ENCODE peak calls at places on chromosomes 11 and 22, in seven cellular contexts. One of them, this sample, is unnamed.

GRCh38 chr11:84825140-84825539 is 802.0 kb downstream of the DLG2 start:
- DNase-seq in tibial nerve: no peak
- DNase-seq in effector memory CD4-positive, alpha-beta T cell: no peak
- DNase-seq in psoas muscle: no peak
- DNase-seq in CD8-positive, alpha-beta T cell: no peak
- DNase-seq in PC-3: peak; percentile 34
- DNase-seq in K562: no peak
- DNase-seq in this sample: no peak

GRCh38 chr11:16871368-16871767 is 132.9 kb downstream of the C11orf58 start:
- DNase-seq in tibial nerve: no peak
- DNase-seq in effector memory CD4-positive, alpha-beta T cell: no peak
- DNase-seq in psoas muscle: no peak
- DNase-seq in CD8-positive, alpha-beta T cell: no peak
- DNase-seq in PC-3: no peak
- DNase-seq in K562: no peak
- DNase-seq in this sample: no peak

GRCh38 chr11:11620251-11620965 is 1.4 kb downstream of the GALNT18 start:
- DNase-seq in tibial nerve: no peak
- DNase-seq in effector memory CD4-positive, alpha-beta T cell: no peak
- DNase-seq in psoas muscle: peak; percentile 51
- DNase-seq in CD8-positive, alpha-beta T cell: no peak
- DNase-seq in PC-3: peak; percentile 60
- DNase-seq in K562: no peak
- DNase-seq in this sample: no peak

GRCh38 chr11:62919476-62919875 is 1.7 kb downstream of the CHRM1 start:
- DNase-seq in tibial nerve: no peak
- DNase-seq in effector memory CD4-positive, alpha-beta T cell: no peak
- DNase-seq in psoas muscle: no peak
- DNase-seq in CD8-positive, alpha-beta T cell: no peak
- DNase-seq in PC-3: no peak
- DNase-seq in K562: no peak
- DNase-seq in this sample: no peak

GRCh38 chr11:73159297-73159696 is 17.2 kb upstream of the FCHSD2 start:
- DNase-seq in tibial nerve: no peak
- DNase-seq in effector memory CD4-positive, alpha-beta T cell: no peak
- DNase-seq in psoas muscle: no peak
- DNase-seq in CD8-positive, alpha-beta T cell: no peak
- DNase-seq in PC-3: no peak
- DNase-seq in K562: no peak
- DNase-seq in this sample: no peak

GRCh38 chr11:116558504-116559252 is 214.1 kb downstream of the BUD13 start:
- DNase-seq in tibial nerve: no peak
- DNase-seq in effector memory CD4-positive, alpha-beta T cell: no peak
- DNase-seq in psoas muscle: no peak
- DNase-seq in CD8-positive, alpha-beta T cell: no peak
- DNase-seq in PC-3: peak; percentile 20
- DNase-seq in K562: no peak
- DNase-seq in this sample: no peak

GRCh38 chr22:23796461-23796860 is 9.7 kb downstream of the SMARCB1 start:
- DNase-seq in tibial nerve: no peak
- DNase-seq in effector memory CD4-positive, alpha-beta T cell: no peak
- DNase-seq in psoas muscle: no peak
- DNase-seq in CD8-positive, alpha-beta T cell: no peak
- DNase-seq in PC-3: no peak
- DNase-seq in K562: no peak
- DNase-seq in this sample: no peak

GRCh38 chr22:36822581-36822980 is 5.7 kb upstream of the PVALB start:
- DNase-seq in tibial nerve: no peak
- DNase-seq in effector memory CD4-positive, alpha-beta T cell: no peak
- DNase-seq in psoas muscle: no peak
- DNase-seq in CD8-positive, alpha-beta T cell: no peak
- DNase-seq in PC-3: no peak
- DNase-seq in K562: no peak
- DNase-seq in this sample: no peak

GRCh38 chr22:36573815-36574350 is 44.9 kb upstream of the EIF3D start:
- DNase-seq in tibial nerve: no peak
- DNase-seq in effector memory CD4-positive, alpha-beta T cell: no peak
- DNase-seq in psoas muscle: no peak
- DNase-seq in CD8-positive, alpha-beta T cell: no peak
- DNase-seq in PC-3: no peak
- DNase-seq in K562: no peak
- DNase-seq in this sample: no peak

GRCh38 chr11:65047581-65048422 is 6.8 kb downstream of the SAC3D1 start:
- DNase-seq in tibial nerve: peak; percentile 19
- DNase-seq in effector memory CD4-positive, alpha-beta T cell: no peak
- DNase-seq in psoas muscle: peak; percentile 35
- DNase-seq in CD8-positive, alpha-beta T cell: peak; percentile 35
- DNase-seq in PC-3: no peak
- DNase-seq in K562: peak; percentile 68
- DNase-seq in this sample: no peak

GRCh38 chr11:119285431-119285830 is 31.5 kb downstream of the MCAM start:
- DNase-seq in tibial nerve: no peak
- DNase-seq in effector memory CD4-positive, alpha-beta T cell: no peak
- DNase-seq in psoas muscle: no peak
- DNase-seq in CD8-positive, alpha-beta T cell: no peak
- DNase-seq in PC-3: no peak
- DNase-seq in K562: no peak
- DNase-seq in this sample: no peak

GRCh38 chr11:47184711-47185304 is 1.4 kb downstream of the PACSIN3 start:
- DNase-seq in tibial nerve: no peak
- DNase-seq in effector memory CD4-positive, alpha-beta T cell: no peak
- DNase-seq in psoas muscle: peak; percentile 39
- DNase-seq in CD8-positive, alpha-beta T cell: no peak
- DNase-seq in PC-3: no peak
- DNase-seq in K562: no peak
- DNase-seq in this sample: no peak

GRCh38 chr11:1152316-1153104 is 5.2 kb upstream of the MUC5AC start:
- DNase-seq in tibial nerve: no peak
- DNase-seq in effector memory CD4-positive, alpha-beta T cell: no peak
- DNase-seq in psoas muscle: peak; percentile 10
- DNase-seq in CD8-positive, alpha-beta T cell: peak; percentile 2
- DNase-seq in PC-3: peak; percentile 78
- DNase-seq in K562: no peak
- DNase-seq in this sample: no peak

GRCh38 chr22:29933619-29934018 is 50.6 kb downstream of the MTMR3 start:
- DNase-seq in tibial nerve: no peak
- DNase-seq in effector memory CD4-positive, alpha-beta T cell: no peak
- DNase-seq in psoas muscle: no peak
- DNase-seq in CD8-positive, alpha-beta T cell: no peak
- DNase-seq in PC-3: no peak
- DNase-seq in K562: no peak
- DNase-seq in this sample: no peak

GRCh38 chr22:22821340-22821739 is 66.3 kb upstream of the IGLL5 start:
- DNase-seq in tibial nerve: no peak
- DNase-seq in effector memory CD4-positive, alpha-beta T cell: no peak
- DNase-seq in psoas muscle: no peak
- DNase-seq in CD8-positive, alpha-beta T cell: no peak
- DNase-seq in PC-3: no peak
- DNase-seq in K562: no peak
- DNase-seq in this sample: no peak

GRCh38 chr11:134260503-134260902 is 7.1 kb downstream of the ACAD8 start:
- DNase-seq in tibial nerve: no peak
- DNase-seq in effector memory CD4-positive, alpha-beta T cell: no peak
- DNase-seq in psoas muscle: no peak
- DNase-seq in CD8-positive, alpha-beta T cell: no peak
- DNase-seq in PC-3: no peak
- DNase-seq in K562: no peak
- DNase-seq in this sample: no peak

GRCh38 chr22:33565580-33565995 is 354.7 kb downstream of the LARGE1 start:
- DNase-seq in tibial nerve: no peak
- DNase-seq in effector memory CD4-positive, alpha-beta T cell: no peak
- DNase-seq in psoas muscle: no peak
- DNase-seq in CD8-positive, alpha-beta T cell: no peak
- DNase-seq in PC-3: no peak
- DNase-seq in K562: no peak
- DNase-seq in this sample: no peak

GRCh38 chr11:57873196-57873911 is 111.8 kb downstream of the CTNND1 start:
- DNase-seq in tibial nerve: no peak
- DNase-seq in effector memory CD4-positive, alpha-beta T cell: no peak
- DNase-seq in psoas muscle: no peak
- DNase-seq in CD8-positive, alpha-beta T cell: no peak
- DNase-seq in PC-3: peak; percentile 17
- DNase-seq in K562: no peak
- DNase-seq in this sample: no peak

GRCh38 chr11:78474451-78474850 is 56.8 kb upstream of the GAB2 start:
- DNase-seq in tibial nerve: no peak
- DNase-seq in effector memory CD4-positive, alpha-beta T cell: no peak
- DNase-seq in psoas muscle: no peak
- DNase-seq in CD8-positive, alpha-beta T cell: no peak
- DNase-seq in PC-3: peak; percentile 94
- DNase-seq in K562: no peak
- DNase-seq in this sample: no peak

GRCh38 chr11:73171762-73172161 is 29.6 kb upstream of the FCHSD2 start:
- DNase-seq in tibial nerve: no peak
- DNase-seq in effector memory CD4-positive, alpha-beta T cell: no peak
- DNase-seq in psoas muscle: no peak
- DNase-seq in CD8-positive, alpha-beta T cell: no peak
- DNase-seq in PC-3: peak; percentile 56
- DNase-seq in K562: no peak
- DNase-seq in this sample: no peak

GRCh38 chr11:82883853-82884252 is 16.4 kb downstream of the PRCP start:
- DNase-seq in tibial nerve: no peak
- DNase-seq in effector memory CD4-positive, alpha-beta T cell: no peak
- DNase-seq in psoas muscle: no peak
- DNase-seq in CD8-positive, alpha-beta T cell: no peak
- DNase-seq in PC-3: no peak
- DNase-seq in K562: no peak
- DNase-seq in this sample: no peak

GRCh38 chr11:116366451-116366850 is 406.3 kb downstream of the BUD13 start:
- DNase-seq in tibial nerve: no peak
- DNase-seq in effector memory CD4-positive, alpha-beta T cell: no peak
- DNase-seq in psoas muscle: no peak
- DNase-seq in CD8-positive, alpha-beta T cell: no peak
- DNase-seq in PC-3: no peak
- DNase-seq in K562: no peak
- DNase-seq in this sample: no peak

GRCh38 chr11:107769189-107769588 is 57.3 kb upstream of the SLN start:
- DNase-seq in tibial nerve: no peak
- DNase-seq in effector memory CD4-positive, alpha-beta T cell: no peak
- DNase-seq in psoas muscle: no peak
- DNase-seq in CD8-positive, alpha-beta T cell: no peak
- DNase-seq in PC-3: peak; percentile 91
- DNase-seq in K562: no peak
- DNase-seq in this sample: no peak

GRCh38 chr11:32952421-32952820 is 59.8 kb downstream of the QSER1 start:
- DNase-seq in tibial nerve: no peak
- DNase-seq in effector memory CD4-positive, alpha-beta T cell: no peak
- DNase-seq in psoas muscle: no peak
- DNase-seq in CD8-positive, alpha-beta T cell: no peak
- DNase-seq in PC-3: no peak
- DNase-seq in K562: no peak
- DNase-seq in this sample: no peak

GRCh38 chr11:32949739-32950138 is 57.1 kb downstream of the QSER1 start:
- DNase-seq in tibial nerve: no peak
- DNase-seq in effector memory CD4-positive, alpha-beta T cell: no peak
- DNase-seq in psoas muscle: no peak
- DNase-seq in CD8-positive, alpha-beta T cell: no peak
- DNase-seq in PC-3: no peak
- DNase-seq in K562: no peak
- DNase-seq in this sample: no peak

DNA sequence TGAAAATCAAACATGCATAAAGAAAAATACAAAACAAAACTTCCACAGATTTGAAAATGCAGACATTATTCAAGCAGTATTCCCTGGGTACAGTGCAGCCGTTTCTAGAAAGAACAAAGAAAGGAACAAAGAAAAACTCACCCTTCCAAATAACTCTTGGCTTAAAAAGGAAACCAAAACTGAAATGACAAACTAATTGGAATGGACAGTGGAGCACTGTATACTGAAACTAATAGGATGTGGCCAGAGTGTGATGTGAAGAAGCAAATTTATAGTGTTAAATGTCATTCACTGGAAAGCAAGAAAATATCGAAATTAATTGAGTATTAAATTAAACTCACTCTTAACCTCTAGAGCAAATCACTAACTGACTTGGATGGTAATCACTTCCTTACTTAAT is 55.4 kb downstream of the QSER1 start:
- DNase-seq in tibial nerve: no peak
- DNase-seq in effector memory CD4-positive, alpha-beta T cell: no peak
- DNase-seq in psoas muscle: no peak
- DNase-seq in CD8-positive, alpha-beta T cell: no peak
- DNase-seq in PC-3: no peak
- DNase-seq in K562: no peak
- DNase-seq in this sample: no peak
- H3K9me3 ChIP-seq in tibial nerve: no peaks in the 10 kb centered on the region
- H3K9me3 ChIP-seq in effector memory CD4-positive, alpha-beta T cell: no peaks in the 10 kb centered on the region
- H3K9me3 ChIP-seq in psoas muscle: peaks cover 10% of the 10 kb centered on the region
- H3K9me3 ChIP-seq in CD8-positive, alpha-beta T cell: no peaks in the 10 kb centered on the region
- H3K9me3 ChIP-seq in PC-3: no peaks in the 10 kb centered on the region
- H3K9me3 ChIP-seq in K562: no peaks in the 10 kb centered on the region
- H3K9me3 ChIP-seq in this sample: no peaks in the 10 kb centered on the region

GRCh38 chr22:48256776-48257689 is 1494.6 kb downstream of the TBC1D22A start:
- DNase-seq in tibial nerve: no peak
- DNase-seq in effector memory CD4-positive, alpha-beta T cell: no peak
- DNase-seq in psoas muscle: no peak
- DNase-seq in CD8-positive, alpha-beta T cell: no peak
- DNase-seq in PC-3: no peak
- DNase-seq in K562: no peak
- DNase-seq in this sample: no peak
- H3K9me3 ChIP-seq in tibial nerve: no peaks in the 10 kb centered on the region
- H3K9me3 ChIP-seq in effector memory CD4-positive, alpha-beta T cell: no peaks in the 10 kb centered on the region
- H3K9me3 ChIP-seq in psoas muscle: no peaks in the 10 kb centered on the region
- H3K9me3 ChIP-seq in CD8-positive, alpha-beta T cell: no peaks in the 10 kb centered on the region
- H3K9me3 ChIP-seq in PC-3: no peaks in the 10 kb centered on the region
- H3K9me3 ChIP-seq in K562: no peaks in the 10 kb centered on the region
- H3K9me3 ChIP-seq in this sample: no peaks in the 10 kb centered on the region

GRCh38 chr11:50412832-50413231 is 380.2 kb downstream of the OR4C45 start:
- DNase-seq in tibial nerve: no peak
- DNase-seq in effector memory CD4-positive, alpha-beta T cell: no peak
- DNase-seq in psoas muscle: no peak
- DNase-seq in CD8-positive, alpha-beta T cell: no peak
- DNase-seq in PC-3: no peak
- DNase-seq in K562: no peak
- DNase-seq in this sample: no peak
- H3K9me3 ChIP-seq in tibial nerve: no peaks in the 10 kb centered on the region
- H3K9me3 ChIP-seq in effector memory CD4-positive, alpha-beta T cell: peaks cover 4% of the 10 kb centered on the region
- H3K9me3 ChIP-seq in psoas muscle: peaks cover 4% of the 10 kb centered on the region
- H3K9me3 ChIP-seq in CD8-positive, alpha-beta T cell: no peaks in the 10 kb centered on the region
- H3K9me3 ChIP-seq in PC-3: peaks cover 11% of the 10 kb centered on the region
- H3K9me3 ChIP-seq in K562: peaks cover 6% of the 10 kb centered on the region
- H3K9me3 ChIP-seq in this sample: peaks cover 2% of the 10 kb centered on the region

GRCh38 chr11:31802990-31803812 is 7.9 kb downstream of the PAX6 start:
- DNase-seq in tibial nerve: no peak
- DNase-seq in effector memory CD4-positive, alpha-beta T cell: no peak
- DNase-seq in psoas muscle: no peak
- DNase-seq in CD8-positive, alpha-beta T cell: no peak
- DNase-seq in PC-3: no peak
- DNase-seq in K562: no peak
- DNase-seq in this sample: no peak

GRCh38 chr11:31801298-31801702 is 9.8 kb downstream of the PAX6 start:
- DNase-seq in tibial nerve: no peak
- DNase-seq in effector memory CD4-positive, alpha-beta T cell: no peak
- DNase-seq in psoas muscle: no peak
- DNase-seq in CD8-positive, alpha-beta T cell: no peak
- DNase-seq in PC-3: no peak
- DNase-seq in K562: no peak
- DNase-seq in this sample: no peak

GRCh38 chr11:31803813-31804438 is 7.2 kb downstream of the PAX6 start:
- DNase-seq in tibial nerve: no peak
- DNase-seq in effector memory CD4-positive, alpha-beta T cell: no peak
- DNase-seq in psoas muscle: no peak
- DNase-seq in CD8-positive, alpha-beta T cell: no peak
- DNase-seq in PC-3: no peak
- DNase-seq in K562: no peak
- DNase-seq in this sample: no peak

GRCh38 chr11:31802000-31802551 is 9.0 kb downstream of the PAX6 start:
- DNase-seq in tibial nerve: no peak
- DNase-seq in effector memory CD4-positive, alpha-beta T cell: no peak
- DNase-seq in psoas muscle: no peak
- DNase-seq in CD8-positive, alpha-beta T cell: no peak
- DNase-seq in PC-3: no peak
- DNase-seq in K562: no peak
- DNase-seq in this sample: no peak

GRCh38 chr11:31802609-31802989 is 8.5 kb downstream of the PAX6 start:
- DNase-seq in tibial nerve: no peak
- DNase-seq in effector memory CD4-positive, alpha-beta T cell: no peak
- DNase-seq in psoas muscle: no peak
- DNase-seq in CD8-positive, alpha-beta T cell: no peak
- DNase-seq in PC-3: no peak
- DNase-seq in K562: no peak
- DNase-seq in this sample: no peak
- H3K9me3 ChIP-seq in tibial nerve: no peaks in the 10 kb centered on the region
- H3K9me3 ChIP-seq in effector memory CD4-positive, alpha-beta T cell: no peaks in the 10 kb centered on the region
- H3K9me3 ChIP-seq in psoas muscle: no peaks in the 10 kb centered on the region
- H3K9me3 ChIP-seq in CD8-positive, alpha-beta T cell: peaks cover 13% of the 10 kb centered on the region
- H3K9me3 ChIP-seq in PC-3: no peaks in the 10 kb centered on the region
- H3K9me3 ChIP-seq in K562: no peaks in the 10 kb centered on the region
- H3K9me3 ChIP-seq in this sample: peaks cover 10% of the 10 kb centered on the region